ENCODE peak calls at places on chromosomes 11 and 22, in ten cellular contexts. K is HL-60, A is tibial artery, Z is retinal pigment epithelial cell, E is transverse colon, P is AG04449, D is brain microvascular endothelial cell, V is cardiac fibroblast, Y is HFF-Myc, O is HFFc6. C is an unnamed sample.

GRCh38 chr11:83069441-83070043 is 2.2 kb downstream of the RAB30 start:
- DNase-seq in P (no peak), Z (peak), D (no peak), E (no peak), O (no peak), Y (no peak), V (no peak), K (no peak), A (no peak), C (no peak)

GRCh38 chr22:37426532-37427127 is 649 bp downstream of the ELFN2 start:
- DNase-seq in P (no peak), A (no peak), O (no peak), K (no peak), V (no peak), Y (no peak), E (no peak), D (no peak), Z (no peak), C (no peak)

GRCh38 chr11:50174189-50174588 is 141.5 kb downstream of the OR4C45 start:
- DNase-seq in E (no peak), O (peak), V (peak), P (peak), A (no peak), Z (no peak), Y (no peak), K (no peak), D (peak), C (peak)

GRCh38 chr11:86559311-86559945 is 113.0 kb downstream of the ME3 start:
- DNase-seq in D (peak), K (no peak), Z (no peak), Y (no peak), E (no peak), P (no peak), A (no peak), V (peak), O (peak), C (peak)

GRCh38 chr11:33505140-33505539 is 195.5 kb downstream of the C11orf91 start:
- DNase-seq in Z (no peak), D (no peak), O (peak), K (no peak), A (no peak), E (no peak), Y (no peak), P (no peak), V (no peak), C (no peak)

GRCh38 chr22:37619991-37620390 is 11.4 kb downstream of the GGA1 start:
- DNase-seq in E (no peak), K (no peak), P (no peak), V (no peak), D (no peak), Z (no peak), A (no peak), O (no peak), Y (no peak), C (no peak)

GRCh38 chr11:116852261-116853125 is 15.1 kb upstream of the APOA1 start:
- DNase-seq in D (no peak), P (no peak), Z (no peak), Y (no peak), E (peak), O (peak), K (no peak), V (peak), A (no peak), C (no peak)

GRCh38 chr11:45773271-45774022 is 31.5 kb upstream of the SLC35C1 start:
- DNase-seq in Y (no peak), K (no peak), O (no peak), Z (no peak), P (no peak), V (no peak), E (no peak), D (no peak), A (no peak), C (peak)

GRCh38 chr11:35943761-35944502 is at the start of gene LDLRAD3:
- DNase-seq in E (peak), A (peak), O (peak), Z (peak), D (peak), Y (peak), P (no peak), K (peak), V (peak), C (peak)

GRCh38 chr22:20494978-20495860 is at the start of gene KLHL22:
- DNase-seq in Y (no peak), V (no peak), K (no peak), D (no peak), P (no peak), Z (no peak), E (peak), O (no peak), A (peak), C (peak)

GRCh38 chr11:91136631-91137030 is 913.8 kb upstream of the CHORDC1 start:
- DNase-seq in V (no peak), D (no peak), Y (no peak), O (no peak), A (no peak), K (no peak), Z (no peak), E (no peak), P (no peak), C (no peak)

GRCh38 chr11:62104816-62105610 is 18.8 kb upstream of the INCENP start:
- DNase-seq in D (no peak), K (no peak), Y (no peak), A (no peak), Z (no peak), V (peak), P (no peak), O (peak), E (no peak), C (peak)

GRCh38 chr11:16979708-16980622 is 34.2 kb downstream of the PLEKHA7 start:
- DNase-seq in K (no peak), A (no peak), Y (no peak), P (no peak), V (no peak), E (no peak), O (no peak), D (no peak), Z (no peak), C (no peak)

GRCh38 chr22:41528938-41529561 is 15.2 kb downstream of the POLR3H start:
- DNase-seq in P (no peak), K (no peak), E (no peak), Y (no peak), Z (no peak), D (no peak), A (no peak), V (no peak), O (no peak), C (no peak)

GRCh38 chr11:12243511-12243910 is 133.1 kb downstream of the MICAL2 start:
- DNase-seq in D (no peak), Y (no peak), Z (no peak), E (no peak), K (no peak), P (no peak), V (no peak), A (no peak), O (no peak), C (no peak)

GRCh38 chr11:945986-946385 is 20.3 kb downstream of the AP2A2 start:
- DNase-seq in K (peak), P (no peak), V (peak), Z (no peak), D (no peak), A (no peak), O (no peak), E (no peak), Y (no peak), C (no peak)

GRCh38 chr22:49619301-49619700 is 208.4 kb downstream of the BRD1 start:
- DNase-seq in P (no peak), O (no peak), Z (no peak), V (no peak), E (no peak), Y (no peak), D (no peak), K (no peak), A (no peak), C (no peak)

GRCh38 chr11:64031001-64031400 is 4.7 kb upstream of the FLRT1 start:
- DNase-seq in V (no peak), K (no peak), E (no peak), Y (no peak), D (no peak), P (no peak), O (no peak), Z (no peak), A (no peak), C (no peak)

GRCh38 chr22:47645450-47645914 is 883.0 kb downstream of the TBC1D22A start:
- DNase-seq in P (no peak), O (no peak), V (no peak), Z (no peak), Y (no peak), K (no peak), D (no peak), A (no peak), E (no peak), C (no peak)

GRCh38 chr22:50169774-50170341 is 673 bp upstream of the PANX2 start:
- DNase-seq in D (no peak), Z (no peak), Y (no peak), P (no peak), V (peak), K (no peak), E (no peak), O (no peak), A (no peak), C (no peak)

GRCh38 chr11:123430736-123431356 is 777 bp downstream of the GRAMD1B start:
- DNase-seq in Z (no peak), O (peak), K (peak), V (peak), A (peak), P (no peak), D (peak), Y (no peak), E (peak), C (peak)

GRCh38 chr11:121582296-121582695 is 129.5 kb upstream of the SORL1-AS1 start:
- DNase-seq in Y (no peak), D (no peak), P (no peak), V (no peak), E (no peak), Z (no peak), A (no peak), O (no peak), K (no peak), C (no peak)

GRCh38 chr22:48100685-48101417 is 1338.4 kb downstream of the TBC1D22A start:
- DNase-seq in E (no peak), K (no peak), A (no peak), D (no peak), P (no peak), O (no peak), V (no peak), Z (no peak), Y (no peak), C (no peak)

GRCh38 chr22:27750866-27751265 is 50.7 kb downstream of the MN1 start:
- DNase-seq in P (no peak), E (no peak), D (no peak), K (no peak), Y (no peak), Z (no peak), A (no peak), O (no peak), V (no peak), C (no peak)

GRCh38 chr11:99682646-99683045 is 661.9 kb downstream of the CNTN5 start:
- DNase-seq in Z (no peak), K (no peak), V (no peak), D (no peak), A (no peak), P (no peak), O (no peak), Y (no peak), E (no peak), C (no peak)

GRCh38 chr11:35166369-35167360 is 27.7 kb downstream of the CD44 start:
- DNase-seq in V (peak), Y (peak), A (peak), O (peak), Z (peak), D (peak), K (no peak), E (no peak), P (peak), C (peak)

GRCh38 chr22:24516301-24516737 is 21.2 kb downstream of the UPB1 start:
- DNase-seq in O (peak), K (peak), Z (peak), E (no peak), V (peak), P (peak), Y (no peak), D (peak), A (peak), C (peak)

GRCh38 chr11:17672469-17672868 is 46.9 kb upstream of the MYOD1 start:
- DNase-seq in V (no peak), P (no peak), A (no peak), K (no peak), O (no peak), E (no peak), Z (no peak), D (no peak), Y (no peak), C (no peak)

GRCh38 chr11:45674481-45675190 is 9.2 kb upstream of the CHST1 start:
- DNase-seq in V (no peak), E (no peak), O (no peak), Y (no peak), P (no peak), Z (no peak), K (no peak), D (no peak), A (no peak), C (no peak)

GRCh38 chr11:15327786-15328231 is 213.1 kb downstream of the INSC start:
- DNase-seq in Z (no peak), D (peak), E (peak), K (peak), A (peak), V (peak), Y (no peak), P (no peak), O (no peak), C (peak)

GRCh38 chr22:27913162-27913741 is 5.8 kb downstream of the PITPNB start:
- DNase-seq in P (no peak), Y (no peak), K (no peak), O (no peak), Z (no peak), E (no peak), V (peak), A (no peak), D (peak), C (no peak)

GRCh38 chr11:102341844-102342318 is 5.1 kb upstream of the BIRC2 start:
- DNase-seq in Z (no peak), A (peak), V (peak), P (peak), K (peak), D (peak), Y (peak), E (peak), O (peak), C (peak)
- TF ChIP-seq CTCF in Z (peak), A (peak), V (peak), P (peak), K (peak), D (peak), Y (peak), E (peak), O (peak), C (peak)

GRCh38 chr22:32103648-32104326 is 55.3 kb downstream of the C22orf42 start:
- DNase-seq in P (no peak), O (peak), D (no peak), K (no peak), Y (peak), Z (no peak), V (peak), E (no peak), A (no peak), C (peak)
- TF ChIP-seq CTCF in P (no peak), O (peak), D (peak), K (no peak), Y (no peak), Z (no peak), V (peak), E (no peak), A (no peak), C (peak)

GRCh38 chr11:44176541-44177213 is 81.2 kb downstream of the EXT2 start:
- DNase-seq in D (no peak), P (no peak), Y (no peak), Z (no peak), E (no peak), A (no peak), O (no peak), V (no peak), K (no peak), C (no peak)

GRCh38 chr11:44179173-44179572 is 83.7 kb downstream of the EXT2 start:
- DNase-seq in D (no peak), Y (no peak), A (no peak), K (no peak), E (no peak), Z (no peak), O (peak), V (no peak), P (no peak), C (peak)

GRCh38 chr11:44177905-44178304 is 82.4 kb downstream of the EXT2 start:
- DNase-seq in K (no peak), Y (no peak), D (no peak), E (no peak), Z (no peak), O (no peak), V (no peak), P (no peak), A (no peak), C (no peak)

GRCh38 chr11:44180107-44180506 is 84.6 kb downstream of the EXT2 start:
- DNase-seq in Y (no peak), P (no peak), D (no peak), Z (no peak), A (no peak), O (no peak), K (no peak), V (no peak), E (no peak), C (no peak)

GRCh38 chr11:44178381-44178780 is 82.9 kb downstream of the EXT2 start:
- DNase-seq in E (no peak), V (peak), Y (no peak), A (no peak), D (peak), P (peak), Z (no peak), K (no peak), O (peak), C (peak)
- TF ChIP-seq CTCF in E (no peak), V (peak), Y (no peak), A (no peak), D (peak), P (peak), Z (peak), K (no peak), O (peak), C (peak)

DNA sequence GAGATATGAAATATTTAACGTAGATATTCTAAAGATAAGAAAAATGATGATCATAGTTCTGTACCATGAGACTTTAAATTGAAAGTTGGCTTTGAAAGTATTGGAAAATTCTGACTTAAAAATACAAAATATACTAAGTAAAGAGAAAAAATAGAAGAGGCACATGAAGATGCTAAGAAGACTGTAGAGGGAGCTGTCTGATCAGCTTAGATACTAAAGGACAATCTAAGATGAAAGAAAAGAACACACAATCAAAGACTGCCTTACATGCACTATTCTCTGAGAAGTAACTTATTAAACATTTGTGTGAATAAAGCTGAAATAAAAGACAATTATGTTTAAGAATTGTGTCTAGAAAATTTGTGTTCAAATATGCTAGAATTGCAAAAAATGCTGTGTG is 55.1 kb downstream of the RBMXL2 start:
- DNase-seq in D (no peak), Z (no peak), O (peak), E (no peak), V (peak), P (peak), A (no peak), Y (no peak), K (no peak), C (peak)
- TF ChIP-seq CTCF in D (peak), Z (peak), O (peak), E (peak), V (peak), P (no peak), A (no peak), Y (no peak), K (no peak), C (peak)

GRCh38 chr11:131681875-131682274 is 311.5 kb downstream of the NTM start:
- DNase-seq in Z (no peak), K (no peak), O (no peak), V (no peak), E (no peak), P (no peak), Y (no peak), D (no peak), A (no peak), C (no peak)
- TF ChIP-seq CTCF in Z (no peak), K (no peak), O (no peak), V (no peak), E (no peak), P (no peak), Y (no peak), D (no peak), A (no peak), C (no peak)

GRCh38 chr22:39214006-39214382 is 30.8 kb downstream of the PDGFB start:
- DNase-seq in O (no peak), P (no peak), V (no peak), A (no peak), Y (no peak), Z (no peak), D (no peak), K (no peak), E (no peak), C (no peak)

GRCh38 chr22:39215070-39215396 is 29.7 kb downstream of the PDGFB start:
- DNase-seq in V (no peak), K (no peak), Y (no peak), A (no peak), Z (no peak), D (no peak), P (no peak), E (no peak), O (no peak), C (no peak)

GRCh38 chr22:39216143-39216490 is 28.7 kb downstream of the PDGFB start:
- DNase-seq in E (no peak), P (no peak), Z (no peak), K (no peak), V (no peak), A (no peak), O (no peak), D (no peak), Y (no peak), C (no peak)

GRCh38 chr22:39214383-39215069 is 30.3 kb downstream of the PDGFB start:
- DNase-seq in A (no peak), P (no peak), Y (no peak), E (no peak), Z (peak), O (peak), D (no peak), V (no peak), K (no peak), C (no peak)

DNA sequence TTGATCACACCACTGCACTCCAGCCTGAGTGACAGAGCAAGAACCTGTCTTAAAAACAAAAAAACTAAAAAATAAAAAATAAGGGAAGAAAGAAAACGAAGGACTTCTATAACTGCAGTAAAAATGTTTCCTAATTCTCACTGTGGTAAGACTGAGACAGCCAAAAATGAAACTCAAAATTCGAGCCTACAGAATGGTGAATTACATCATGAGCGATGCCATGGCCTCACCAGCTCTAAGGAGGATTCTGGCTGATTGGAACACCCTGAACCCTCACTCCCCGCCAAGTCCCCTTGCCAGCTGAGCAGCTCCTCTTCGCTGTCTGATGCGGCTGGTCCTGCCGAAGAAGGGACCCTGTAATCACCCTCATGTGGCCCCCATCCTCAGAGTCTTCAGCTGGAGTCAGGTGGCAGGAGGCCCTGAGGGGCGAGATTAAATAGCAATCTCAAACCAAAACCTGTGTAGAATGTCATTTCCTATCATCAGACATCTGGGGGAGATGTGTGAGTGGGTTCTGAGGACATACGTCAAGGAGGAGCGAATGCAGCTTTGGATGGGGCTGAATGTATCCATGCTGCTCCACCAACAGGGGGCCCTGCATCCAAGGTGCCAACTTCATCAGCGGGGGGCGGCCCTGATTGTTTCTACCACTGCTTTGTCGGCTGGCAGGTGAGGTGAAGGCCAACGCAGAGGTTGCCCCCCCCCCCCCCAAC is 29.2 kb downstream of the PDGFB start:
- DNase-seq in K (no peak), O (no peak), Y (no peak), D (no peak), Z (no peak), E (no peak), V (no peak), A (no peak), P (no peak), C (no peak)
- TF ChIP-seq CTCF in K (no peak), O (peak), Y (peak), D (peak), Z (peak), E (peak), V (peak), A (no peak), P (peak), C (peak)

C was measured in AG10803.